ENCODE peak calls at places on chromosomes 5 and 9, in four cellular contexts. P, Q, F and S are unnamed samples.

GRCh38 chr5:78534148-78535009 is 114.2 kb downstream of the LHFPL2 start:
- DNase-seq in P (no peak), Q (no peak), F (no peak), S (no peak)

GRCh38 chr5:170681013-170681433 is 102.5 kb upstream of the GABRP start:
- DNase-seq in P (peak), Q (peak), F (peak), S (no peak)

GRCh38 chr5:3377831-3378230 is 217.8 kb upstream of the IRX1 start:
- DNase-seq in P (peak), Q (no peak), F (no peak), S (no peak)

GRCh38 chr9:69740872-69741505 is 18.8 kb downstream of the PTAR1 start:
- DNase-seq in P (no peak), Q (no peak), F (no peak), S (no peak)

GRCh38 chr5:107968998-107969397 is 298.3 kb upstream of the EFNA5 start:
- DNase-seq in P (no peak), Q (no peak), F (no peak), S (no peak)

GRCh38 chr5:91443761-91444467 is 60.8 kb upstream of the ARRDC3 start:
- DNase-seq in P (no peak), Q (no peak), F (no peak), S (no peak)

GRCh38 chr9:136445799-136446198 is 6.2 kb upstream of the INPP5E start:
- DNase-seq in P (no peak), Q (no peak), F (no peak), S (no peak)

GRCh38 chr9:136059851-136060670 is 35.0 kb downstream of the NACC2 start:
- DNase-seq in P (peak), Q (no peak), F (no peak), S (no peak)

GRCh38 chr9:88392549-88392948 is 4.3 kb downstream of the SPIN1 start:
- DNase-seq in P (no peak), Q (no peak), F (no peak), S (no peak)

GRCh38 chr9:91771027-91771426 is 179.0 kb downstream of the ROR2 start:
- DNase-seq in P (no peak), Q (no peak), F (no peak), S (no peak)

GRCh38 chr5:167945542-167946384 is 345.7 kb upstream of the WWC1 start:
- DNase-seq in P (no peak), Q (no peak), F (no peak), S (no peak)

GRCh38 chr5:1127991-1128785 is 16.3 kb upstream of the SLC12A7 start:
- DNase-seq in P (no peak), Q (no peak), F (peak), S (no peak)

GRCh38 chr5:105640328-105640727 is 2030.4 kb downstream of the EFNA5 start:
- DNase-seq in P (no peak), Q (no peak), F (no peak), S (no peak)

GRCh38 chr9:93267681-93268505 is 84.0 kb downstream of the WNK2 start:
- DNase-seq in P (peak), Q (no peak), F (no peak), S (no peak)

GRCh38 chr9:124222918-124223720 is 34.6 kb upstream of the NEK6 start:
- DNase-seq in P (peak), Q (no peak), F (peak), S (no peak)

GRCh38 chr5:5605170-5605764 is 182.8 kb downstream of the ICE1 start:
- DNase-seq in P (no peak), Q (no peak), F (no peak), S (peak)

GRCh38 chr9:98590115-98590514 is 118.6 kb downstream of the GABBR2 start:
- DNase-seq in P (no peak), Q (no peak), F (no peak), S (no peak)

GRCh38 chr5:171893290-171893890 is 107.8 kb downstream of the SMIM23 start:
- DNase-seq in P (no peak), Q (no peak), F (no peak), S (no peak)

GRCh38 chr5:173094012-173094661 is 38.0 kb downstream of the CREBRF start:
- DNase-seq in P (no peak), Q (no peak), F (no peak), S (no peak)

GRCh38 chr9:124284940-124285441 is 27.2 kb downstream of the NEK6 start:
- DNase-seq in P (no peak), Q (no peak), F (no peak), S (no peak)

GRCh38 chr9:116975119-116975518 is 288.0 kb downstream of the TRIM32 start:
- DNase-seq in P (no peak), Q (no peak), F (no peak), S (no peak)

GRCh38 chr5:122515709-122516431 is 203.8 kb downstream of the SNCAIP start:
- DNase-seq in P (no peak), Q (no peak), F (peak), S (no peak)